ENCODE peak calls at places on chromosomes 16 and 17, in eight cellular contexts. S is foreskin melanocyte, D is cardiac fibroblast, F is tibial nerve, R is foreskin fibroblast, B is retina, V is colonic mucosa, N is NCI-H82. J is an unnamed sample.

GRCh38 chr17:8044819-8045810 is 6.3 kb downstream of the ALOX15B start:
- DNase-seq in V (no peak), N (no peak), B (no peak), D (no peak), S (no peak), F (no peak), R (no peak), J (no peak)

GRCh38 chr17:61426482-61427304 is 25.5 kb upstream of the TBX4 start:
- DNase-seq in F (no peak), S (no peak), V (no peak), D (no peak), B (no peak), R (peak), N (no peak), J (no peak)

GRCh38 chr16:50002190-50002589 is 22.8 kb upstream of the CNEP1R1 start:
- DNase-seq in N (no peak), S (no peak), V (no peak), F (no peak), R (no peak), D (no peak), B (no peak), J (no peak)

GRCh38 chr16:57736419-57737281 is 1.1 kb downstream of the KATNB1 start:
- DNase-seq in R (peak), N (peak), S (peak), F (peak), D (peak), B (peak), V (peak), J (no peak)

GRCh38 chr17:50668025-50668837 is 33.5 kb downstream of the ABCC3 start:
- DNase-seq in R (no peak), N (no peak), F (no peak), S (no peak), D (peak), B (no peak), V (no peak), J (no peak)

GRCh38 chr16:22624759-22625533 is 114.3 kb downstream of the NPIPB5 start:
- DNase-seq in R (no peak), S (no peak), B (no peak), N (no peak), D (no peak), V (no peak), F (no peak), J (no peak)

GRCh38 chr16:81415757-81416156 is 28.9 kb upstream of the CMIP start:
- DNase-seq in S (no peak), F (no peak), V (no peak), D (no peak), R (no peak), N (no peak), B (peak), J (no peak)

GRCh38 chr17:80087346-80088265 is 13.8 kb upstream of the GAA start:
- DNase-seq in S (no peak), F (no peak), D (no peak), R (no peak), B (no peak), V (no peak), N (no peak), J (no peak)

GRCh38 chr17:27502526-27503324 is 46.5 kb downstream of the KSR1 start:
- DNase-seq in V (no peak), F (no peak), B (no peak), D (peak), N (no peak), R (peak), S (no peak), J (no peak)

GRCh38 chr17:31696184-31696602 is 162.9 kb downstream of the COPRS start:
- DNase-seq in V (peak), D (peak), B (peak), N (peak), S (no peak), R (peak), F (peak), J (peak)

GRCh38 chr17:12140685-12141084 is 120.0 kb downstream of the MAP2K4 start:
- DNase-seq in D (no peak), F (no peak), S (no peak), R (no peak), N (no peak), B (no peak), V (no peak), J (no peak)

GRCh38 chr17:1110844-1111598 is 68.8 kb downstream of the ABR start:
- DNase-seq in V (peak), D (peak), R (peak), F (peak), B (no peak), S (peak), N (peak), J (no peak)

GRCh38 chr17:77451271-77451893 is 310.6 kb downstream of the SEC14L1 start:
- DNase-seq in B (peak), F (peak), D (peak), N (peak), V (peak), S (peak), R (peak), J (no peak)

GRCh38 chr16:2428051-2428786 is 1.0 kb upstream of the CCNF start:
- DNase-seq in B (no peak), F (peak), S (no peak), R (peak), N (peak), V (peak), D (peak), J (no peak)

GRCh38 chr17:47776330-47777197 is 43.5 kb downstream of the TBX21 start:
- DNase-seq in B (peak), S (no peak), N (peak), D (peak), R (peak), F (no peak), V (peak), J (no peak)

GRCh38 chr16:67935096-67935401 is 1.6 kb downstream of the PSMB10 start:
- DNase-seq in S (no peak), B (no peak), D (no peak), N (peak), V (no peak), R (no peak), F (no peak), J (no peak)

GRCh38 chr17:69314246-69315030 is 12.5 kb downstream of the ABCA5 start:
- DNase-seq in S (no peak), R (no peak), V (no peak), N (peak), F (no peak), D (peak), B (no peak), J (no peak)

GRCh38 chr17:34723875-34724274 is 144.5 kb downstream of the TMEM132E start:
- DNase-seq in D (no peak), N (no peak), F (no peak), R (no peak), B (no peak), S (no peak), V (no peak), J (no peak)

GRCh38 chr17:3935140-3935542 is 18.9 kb upstream of the P2RX1 start:
- DNase-seq in V (peak), D (peak), B (peak), R (peak), N (peak), S (no peak), F (peak), J (no peak)

J was measured in gastrocnemius medialis.